ENCODE peak calls at places on chromosomes 6 and 20, in eight cellular contexts. E, K, G, C, Z, H, P and X are unnamed samples.

GRCh38 chr6:4607026-4607704 is 169.0 kb upstream of the CDYL start:
- DNase-seq in E (peak), K (peak), G (peak), C (no peak), Z (peak), H (no peak), P (no peak), X (peak)

GRCh38 chr6:16398587-16398986 is 160.2 kb downstream of the GMPR start:
- DNase-seq in E (no peak), K (peak), G (peak), C (no peak), Z (no peak), H (no peak), P (no peak), X (no peak)

GRCh38 chr6:166989427-166990034 is 9.7 kb upstream of the CEP43 start:
- DNase-seq in E (peak), K (peak), G (peak), C (peak), Z (no peak), H (peak), P (peak), X (no peak)

GRCh38 chr20:52913650-52914387 is 58.3 kb upstream of the TSHZ2 start:
- DNase-seq in E (no peak), K (no peak), G (no peak), C (no peak), Z (no peak), H (no peak), P (no peak), X (no peak)

GRCh38 chr6:89082439-89082838 is 1.9 kb downstream of the PNRC1 start:
- DNase-seq in E (no peak), K (peak), G (no peak), C (peak), Z (no peak), H (no peak), P (no peak), X (no peak)

GRCh38 chr6:53796451-53796780 is 1.6 kb downstream of the LRRC1 start:
- DNase-seq in E (no peak), K (peak), G (no peak), C (no peak), Z (no peak), H (no peak), P (no peak), X (no peak)

GRCh38 chr20:58691773-58692578 is 624 bp upstream of the NPEPL1 start:
- DNase-seq in E (no peak), K (no peak), G (no peak), C (no peak), Z (no peak), H (no peak), P (no peak), X (no peak)

GRCh38 chr20:58752565-58752964 is 60.0 kb downstream of the NPEPL1 start:
- DNase-seq in E (no peak), K (no peak), G (no peak), C (no peak), Z (no peak), H (no peak), P (no peak), X (no peak)

GRCh38 chr20:6402026-6402425 is 279.2 kb upstream of the FERMT1 start:
- DNase-seq in E (no peak), K (peak), G (no peak), C (no peak), Z (no peak), H (no peak), P (no peak), X (no peak)

GRCh38 chr6:64984947-64985346 is 722.1 kb downstream of the EYS start:
- DNase-seq in E (no peak), K (no peak), G (no peak), C (no peak), Z (no peak), H (no peak), P (no peak), X (no peak)

GRCh38 chr20:51237790-51238189 is 214.9 kb upstream of the KCNG1 start:
- DNase-seq in E (no peak), K (no peak), G (no peak), C (no peak), Z (no peak), H (no peak), P (no peak), X (no peak)

GRCh38 chr6:19837511-19838441 is 606 bp downstream of the ID4 start:
- DNase-seq in E (peak), K (peak), G (peak), C (no peak), Z (no peak), H (no peak), P (no peak), X (no peak)

GRCh38 chr6:109793015-109793414 is 101.9 kb downstream of the FIG4 start:
- DNase-seq in E (no peak), K (no peak), G (no peak), C (no peak), Z (no peak), H (no peak), P (no peak), X (no peak)

GRCh38 chr20:25139061-25139705 is 56.3 kb upstream of the ENTPD6 start:
- DNase-seq in E (peak), K (no peak), G (no peak), C (peak), Z (no peak), H (no peak), P (no peak), X (no peak)

GRCh38 chr6:158095031-158095430 is 73.0 kb downstream of the SERAC1 start:
- DNase-seq in E (no peak), K (no peak), G (no peak), C (no peak), Z (no peak), H (no peak), P (no peak), X (peak)

GRCh38 chr20:21096321-21097043 is 9.7 kb downstream of the LINC00237 start:
- DNase-seq in E (peak), K (no peak), G (peak), C (peak), Z (peak), H (no peak), P (no peak), X (no peak)

GRCh38 chr6:24981385-24981758 is 45.6 kb upstream of the RIPOR2 start:
- DNase-seq in E (no peak), K (peak), G (no peak), C (no peak), Z (peak), H (no peak), P (no peak), X (no peak)

GRCh38 chr6:107730683-107731314 is 93.3 kb downstream of the SCML4 start:
- DNase-seq in E (no peak), K (no peak), G (no peak), C (no peak), Z (no peak), H (no peak), P (no peak), X (no peak)

GRCh38 chr20:58743076-58743566 is 50.5 kb downstream of the NPEPL1 start:
- DNase-seq in E (no peak), K (no peak), G (no peak), C (no peak), Z (no peak), H (no peak), P (no peak), X (no peak)

GRCh38 chr6:20479075-20479871 is 55.0 kb upstream of the CDKAL1 start:
- DNase-seq in E (no peak), K (no peak), G (no peak), C (no peak), Z (no peak), H (no peak), P (no peak), X (no peak)

GRCh38 chr6:7803219-7803618 is 77.3 kb downstream of the BMP6 start:
- DNase-seq in E (no peak), K (peak), G (no peak), C (peak), Z (no peak), H (no peak), P (no peak), X (no peak)

GRCh38 chr6:146542881-146543210 is 787 bp upstream of the RAB32 start:
- DNase-seq in E (no peak), K (no peak), G (no peak), C (no peak), Z (no peak), H (no peak), P (no peak), X (no peak)

GRCh38 chr20:35079472-35080347 is 12.9 kb downstream of the TRPC4AP start:
- DNase-seq in E (no peak), K (no peak), G (no peak), C (no peak), Z (no peak), H (no peak), P (no peak), X (no peak)

GRCh38 chr6:1201547-1202200 is 110.2 kb upstream of the FOXQ1 start:
- DNase-seq in E (no peak), K (no peak), G (no peak), C (peak), Z (no peak), H (no peak), P (no peak), X (no peak)